ENCODE peak calls at places on chromosomes 11 and 22, in four cellular contexts. M, T, V and B are unnamed samples.

GRCh38 chr22:38941488-38941987 is 15.9 kb upstream of the APOBEC3A start:
- DNase-seq in M (peak), T (no peak), V (peak), B (no peak)

GRCh38 chr22:25409240-25409639 is 155.2 kb upstream of the GRK3 start:
- DNase-seq in M (no peak), T (no peak), V (no peak), B (no peak)

GRCh38 chr11:63710476-63711217 is 29.3 kb downstream of the RTN3 start:
- DNase-seq in M (no peak), T (peak), V (peak), B (no peak)

GRCh38 chr11:77542296-77542695 is 47.5 kb upstream of the AQP11 start:
- DNase-seq in M (no peak), T (no peak), V (no peak), B (no peak)

GRCh38 chr11:121494355-121495099 is 41.8 kb upstream of the SORL1-AS1 start:
- DNase-seq in M (no peak), T (no peak), V (no peak), B (no peak)

GRCh38 chr11:14373941-14374646 is 15.1 kb upstream of the RRAS2 start:
- DNase-seq in M (no peak), T (peak), V (peak), B (no peak)

GRCh38 chr11:129610125-129610524 is 205.5 kb upstream of the TMEM45B start:
- DNase-seq in M (no peak), T (no peak), V (no peak), B (no peak)

GRCh38 chr11:133516845-133517244 is 15.5 kb downstream of the OPCML start:
- DNase-seq in M (no peak), T (no peak), V (no peak), B (no peak)

GRCh38 chr11:35404397-35404775 is 15.0 kb downstream of the SLC1A2 start:
- DNase-seq in M (no peak), T (no peak), V (peak), B (peak)

GRCh38 chr11:46490576-46491100 is 99.1 kb upstream of the CHRM4 start:
- DNase-seq in M (no peak), T (no peak), V (no peak), B (no peak)

GRCh38 chr11:46367244-46367915 is 14.1 kb upstream of the MDK start:
- DNase-seq in M (no peak), T (no peak), V (peak), B (peak)

GRCh38 chr11:16924462-16924825 is 89.8 kb downstream of the PLEKHA7 start:
- DNase-seq in M (no peak), T (no peak), V (no peak), B (no peak)

GRCh38 chr22:35089139-35089538 is 23.2 kb downstream of the ISX start:
- DNase-seq in M (no peak), T (no peak), V (no peak), B (no peak)

GRCh38 chr11:2523821-2524391 is 79.1 kb downstream of the KCNQ1 start:
- DNase-seq in M (no peak), T (no peak), V (no peak), B (no peak)

GRCh38 chr11:64139045-64139444 is 26.9 kb downstream of the MACROD1 start:
- DNase-seq in M (no peak), T (no peak), V (peak), B (no peak)

GRCh38 chr11:36449566-36450390 is 60.3 kb downstream of the TRAF6 start:
- DNase-seq in M (no peak), T (no peak), V (peak), B (no peak)

GRCh38 chr11:110712643-110713468 is 619 bp upstream of the ARHGAP20 start:
- DNase-seq in M (no peak), T (no peak), V (peak), B (peak)

GRCh38 chr22:31829505-31829904 is 75.7 kb downstream of the DEPDC5 start:
- DNase-seq in M (peak), T (peak), V (peak), B (no peak)

GRCh38 chr11:72225411-72225951 is 914 bp downstream of the INPPL1 start:
- DNase-seq in M (no peak), T (no peak), V (no peak), B (no peak)

GRCh38 chr22:21840236-21840823 is 27.1 kb downstream of the MAPK1 start:
- DNase-seq in M (no peak), T (no peak), V (no peak), B (no peak)

GRCh38 chr11:71190551-71190950 is 61.8 kb downstream of the SHANK2 start:
- DNase-seq in M (no peak), T (no peak), V (no peak), B (no peak)

GRCh38 chr11:44538375-44539054 is 26.9 kb upstream of the CD82 start:
- DNase-seq in M (peak), T (peak), V (peak), B (peak)

GRCh38 chr11:131850507-131850906 is 480.1 kb downstream of the NTM start:
- DNase-seq in M (no peak), T (no peak), V (no peak), B (no peak)

GRCh38 chr11:103910721-103911120 is 125.7 kb upstream of the DDI1 start:
- DNase-seq in M (no peak), T (no peak), V (no peak), B (no peak)

GRCh38 chr11:134497586-134497985 is 85.5 kb upstream of the B3GAT1 start:
- DNase-seq in M (no peak), T (no peak), V (no peak), B (no peak)

GRCh38 chr22:18070556-18071306 is 7.1 kb upstream of the PEX26 start:
- DNase-seq in M (no peak), T (no peak), V (no peak), B (no peak)

GRCh38 chr11:44575288-44575672 is 9.8 kb downstream of the CD82 start:
- DNase-seq in M (no peak), T (no peak), V (peak), B (no peak)

GRCh38 chr11:104487035-104487775 is 323.3 kb upstream of the PDGFD start:
- DNase-seq in M (no peak), T (no peak), V (no peak), B (no peak)

GRCh38 chr11:104899226-104899625 is 966 bp upstream of the CASP12 start:
- DNase-seq in M (no peak), T (no peak), V (no peak), B (no peak)

GRCh38 chr22:32378703-32379272 is 21.1 kb downstream of the RFPL3 start:
- DNase-seq in M (no peak), T (no peak), V (peak), B (peak)

GRCh38 chr11:611001-611996 is 4.5 kb downstream of the IRF7 start:
- DNase-seq in M (no peak), T (no peak), V (no peak), B (no peak)

GRCh38 chr22:49664371-49664881 is 163.2 kb downstream of the BRD1 start:
- DNase-seq in M (no peak), T (no peak), V (no peak), B (no peak)

GRCh38 chr22:31329453-31330215 is 16.5 kb downstream of the PATZ1 start:
- DNase-seq in M (no peak), T (no peak), V (peak), B (no peak)

GRCh38 chr22:32870474-32870873 is 69.0 kb downstream of the TIMP3 start:
- DNase-seq in M (no peak), T (no peak), V (no peak), B (no peak)

GRCh38 chr22:32574397-32574796 is 99.8 kb downstream of the FBXO7 start:
- DNase-seq in M (no peak), T (no peak), V (no peak), B (no peak)

GRCh38 chr11:3197044-3197715 is 21.4 kb downstream of the MRGPRG start:
- DNase-seq in M (no peak), T (no peak), V (no peak), B (no peak)

GRCh38 chr11:72314600-72315386 is 70.8 kb upstream of the PHOX2A start:
- DNase-seq in M (no peak), T (no peak), V (no peak), B (no peak)